ENCODE peak calls at places on chromosomes 4 and X, in five cellular contexts. G is endothelial cell of umbilical vein, L is breast epithelium, J is A549, R is uterus. X is an unnamed sample.

GRCh38 chr4:178140326-178140915 is 698.2 kb upstream of the AGA start:
- DNase-seq in G (no peak), L (no peak), J (no peak), R (no peak), X (no peak)

GRCh38 chrX:153411255-153411987 is at the start of gene ZFP92:
- DNase-seq in G (peak; percentile 1), L (no peak), J (no peak), R (no peak), X (no peak)

GRCh38 chr4:105277702-105278101 is 131.0 kb downstream of the TET2 start:
- DNase-seq in G (no peak), L (no peak), J (no peak), R (no peak), X (no peak)

GRCh38 chr4:44150091-44150576 is 298.5 kb downstream of the KCTD8 start:
- DNase-seq in G (peak; percentile 77), L (no peak), J (no peak), R (no peak), X (no peak)

GRCh38 chrX:75181721-75182120 is 25.6 kb upstream of the ABCB7 start:
- DNase-seq in G (no peak), L (no peak), J (no peak), R (no peak), X (no peak)

GRCh38 chr4:183164963-183165362 is 65.9 kb downstream of the WWC2 start:
- DNase-seq in G (no peak), L (no peak), J (no peak), R (no peak), X (no peak)

GRCh38 chr4:46924789-46925188 is 15.7 kb upstream of the COX7B2 start:
- DNase-seq in G (no peak), L (no peak), J (no peak), R (no peak), X (no peak)

GRCh38 chrX:153820601-153821000 is 9.7 kb downstream of the PDZD4 start:
- DNase-seq in G (no peak), L (no peak), J (no peak), R (no peak), X (no peak)

GRCh38 chr4:23899565-23899964 is 9.7 kb upstream of the PPARGC1A start:
- DNase-seq in G (no peak), L (no peak), J (no peak), R (no peak), X (no peak)

GRCh38 chr4:89319756-89320155 is 12.2 kb upstream of the GPRIN3 start:
- DNase-seq in G (no peak), L (no peak), J (no peak), R (no peak), X (no peak)

GRCh38 chrX:10032147-10032546 is 65.0 kb downstream of the CLDN34 start:
- DNase-seq in G (no peak), L (no peak), J (no peak), R (no peak), X (no peak)

GRCh38 chrX:85963736-85964135 is 83.6 kb downstream of the CHM start:
- DNase-seq in G (peak; percentile 0), L (no peak), J (peak; percentile 2), R (no peak), X (no peak)

GRCh38 chrX:118976599-118977340 is 2.4 kb downstream of the LONRF3 start:
- DNase-seq in G (no peak), L (peak; percentile 53), J (peak; percentile 61), R (peak; percentile 23), X (peak; percentile 76)

GRCh38 chr4:18976884-18977283 is 955.3 kb upstream of the LCORL start:
- DNase-seq in G (no peak), L (no peak), J (no peak), R (no peak), X (no peak)

GRCh38 chr4:185710487-185710995 is 101.5 kb downstream of the SORBS2 start:
- DNase-seq in G (no peak), L (no peak), J (no peak), R (no peak), X (no peak)

GRCh38 chr4:38948551-38948950 is 80.9 kb downstream of the FAM114A1 start:
- DNase-seq in G (no peak), L (no peak), J (no peak), R (peak; percentile 34), X (no peak)

GRCh38 chr4:159097785-159098184 is 5.1 kb upstream of the RAPGEF2 start:
- DNase-seq in G (peak; percentile 16), L (no peak), J (no peak), R (no peak), X (no peak)

GRCh38 chrX:134712272-134712671 is 54.0 kb upstream of the PLAC1 start:
- DNase-seq in G (no peak), L (no peak), J (no peak), R (no peak), X (no peak)

GRCh38 chr4:29853843-29854242 is 866.3 kb upstream of the PCDH7 start:
- DNase-seq in G (no peak), L (no peak), J (no peak), R (no peak), X (no peak)

DNA sequence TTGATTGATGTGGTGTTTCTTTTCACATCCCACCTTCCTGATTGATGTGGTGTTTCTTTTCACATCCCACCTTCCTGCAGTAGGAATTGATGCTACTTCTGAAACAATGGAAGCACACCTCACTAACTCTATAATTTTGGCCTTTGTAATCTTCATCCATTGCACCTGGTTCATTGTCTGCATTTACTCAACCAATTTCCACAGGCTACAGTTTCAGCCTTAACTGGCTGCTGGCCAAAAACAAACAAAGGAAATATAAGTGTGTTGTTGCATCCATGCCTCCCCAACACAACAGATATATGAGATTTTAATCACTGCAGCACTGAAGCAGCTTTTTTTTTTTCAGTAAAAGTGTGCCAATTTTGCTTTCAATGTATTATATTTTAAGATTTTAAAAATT is 867.6 kb upstream of the PCDH7 start:
- DNase-seq in G (no peak), L (no peak), J (no peak), R (no peak), X (no peak)
- H3K9me3 ChIP-seq in G (no peaks in the 10 kb centered on the region), L (no peaks in the 10 kb centered on the region), J (no peaks in the 10 kb centered on the region), R (no peaks in the 10 kb centered on the region), X (no peaks in the 10 kb centered on the region)

DNA sequence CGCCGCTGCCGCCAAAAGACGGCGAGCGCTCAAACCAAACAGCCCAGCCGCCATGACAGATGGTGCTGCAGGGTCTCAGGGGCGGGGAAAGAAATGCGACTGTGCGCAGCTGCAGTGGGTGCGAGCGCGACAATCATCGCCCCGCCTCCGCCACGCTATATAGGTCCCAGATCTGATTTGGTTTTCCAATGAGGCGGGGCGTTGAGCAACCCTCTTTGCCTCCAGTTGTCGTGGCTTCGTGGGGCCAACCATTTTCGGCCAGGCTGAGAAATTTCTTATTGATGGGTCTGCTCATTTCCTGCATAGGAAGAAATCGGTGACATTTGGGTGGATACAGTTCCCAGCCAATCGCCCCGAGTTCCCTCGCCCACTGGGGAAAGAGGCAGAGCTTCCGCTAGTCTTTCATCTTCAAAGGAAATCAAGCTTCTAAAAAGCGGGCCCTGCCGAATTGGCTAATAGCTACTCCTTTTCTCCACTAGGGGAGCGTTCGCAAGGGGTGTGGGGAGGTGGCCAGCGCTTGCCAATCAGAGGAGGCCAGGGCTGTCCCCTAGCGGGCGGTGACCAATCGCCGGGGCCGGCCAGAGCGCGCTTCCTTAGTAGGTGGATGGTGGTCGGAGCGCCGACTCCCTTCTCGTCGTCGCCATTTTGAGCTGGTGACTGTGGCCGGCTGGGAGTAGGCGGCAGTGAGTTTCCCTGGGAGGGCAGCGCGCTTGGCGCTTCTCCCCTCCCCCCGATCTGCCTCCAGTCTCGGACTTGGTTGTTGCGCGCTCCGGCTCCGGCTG is at the start of the genes NDUFB11 and RBM10:
- DNase-seq in G (peak; percentile 94), L (peak; percentile 92), J (peak; percentile 86), R (peak; percentile 94), X (peak; percentile 96)
- TF ChIP-seq POLR2A in G (peak; percentile 69), L (peak; percentile 58), J (peak; percentile 81), R (peak; percentile 68), X (no peak)

DNA sequence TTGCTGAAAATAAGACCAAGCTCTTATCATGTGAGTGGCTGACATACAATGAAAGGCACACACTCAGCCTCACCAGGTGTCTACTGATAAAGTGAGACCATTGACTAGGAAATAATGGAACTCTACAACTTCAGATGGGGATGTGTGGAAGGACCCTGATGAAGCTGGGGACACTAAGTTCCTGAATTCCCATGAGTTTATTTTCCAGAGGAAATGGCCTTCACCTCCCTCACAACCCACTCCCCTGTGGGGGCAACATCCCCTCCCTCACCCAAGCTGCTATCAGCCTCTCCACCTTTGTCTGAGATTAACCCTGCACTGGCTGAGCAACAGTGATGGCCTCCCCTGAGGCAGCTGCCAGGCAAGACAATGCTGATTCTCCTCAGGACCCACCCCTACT is 55.2 kb upstream of the SMARCAD1 start:
- DNase-seq in G (no peak), L (no peak), J (no peak), R (no peak), X (no peak)
- H3K9me3 ChIP-seq in G (no peaks in the 10 kb centered on the region), L (peaks cover 3% of the 10 kb centered on the region), J (no peaks in the 10 kb centered on the region), R (no peaks in the 10 kb centered on the region), X (no peaks in the 10 kb centered on the region)

GRCh38 chr4:122914292-122914904 is 8.0 kb downstream of the NUDT6 start:
- DNase-seq in G (peak; percentile 77), L (no peak), J (no peak), R (no peak), X (no peak)
- TF ChIP-seq POLR2A in G (no peak), L (no peak), J (no peak), R (no peak), X (no peak)

X was measured in suprapubic skin.